ENCODE peak calls at places on chromosome 2, in six cellular contexts. M, N, A, S, K and E are unnamed samples.

GRCh38 chr2:6877402-6878305 is at the start of gene RSAD2:
- DNase-seq in K (no peak), M (peak), S (no peak), A (no peak), N (peak), E (peak)

GRCh38 chr2:150909090-150909489 is 352.6 kb downstream of the RBM43 start:
- DNase-seq in A (no peak), K (no peak), N (no peak), M (no peak), S (no peak), E (no peak)

GRCh38 chr2:163771596-163771995 is 35.8 kb upstream of the FIGN start:
- DNase-seq in M (no peak), S (no peak), A (no peak), K (no peak), N (no peak), E (no peak)

GRCh38 chr2:221715783-221716386 is 143.8 kb upstream of the EPHA4 start:
- DNase-seq in K (no peak), A (no peak), N (no peak), M (no peak), S (no peak), E (no peak)

GRCh38 chr2:207405150-207405549 is 124.6 kb upstream of the CREB1 start:
- DNase-seq in K (no peak), M (no peak), A (no peak), S (no peak), N (no peak), E (no peak)

GRCh38 chr2:240520974-240521350 is 36.8 kb downstream of the ANKMY1 start:
- DNase-seq in N (no peak), A (no peak), M (no peak), S (no peak), K (peak), E (no peak)

GRCh38 chr2:151771599-151772358 is 37.5 kb upstream of the NEB start:
- DNase-seq in S (no peak), M (peak), A (no peak), N (no peak), K (peak), E (peak)

GRCh38 chr2:126720647-126721046 is 64.7 kb downstream of the GYPC start:
- DNase-seq in M (peak), K (no peak), A (no peak), N (no peak), S (no peak), E (no peak)

GRCh38 chr2:237474511-237474911 is 12.5 kb upstream of the MLPH start:
- DNase-seq in K (peak), S (no peak), A (no peak), N (no peak), M (no peak), E (no peak)

GRCh38 chr2:5546176-5546575 is 146.0 kb upstream of the SOX11 start:
- DNase-seq in N (no peak), K (no peak), S (no peak), A (no peak), M (peak), E (no peak)

GRCh38 chr2:109174626-109175349 is 45.8 kb downstream of the SH3RF3 start:
- DNase-seq in K (no peak), S (no peak), A (no peak), M (no peak), N (no peak), E (no peak)

GRCh38 chr2:98897746-98898145 is 38.3 kb downstream of the CRACDL start:
- DNase-seq in S (peak), K (no peak), N (no peak), A (no peak), M (no peak), E (no peak)

GRCh38 chr2:218074031-218074430 is 5.0 kb downstream of the RUFY4 start:
- DNase-seq in N (no peak), A (peak), S (no peak), M (peak), K (no peak), E (no peak)

GRCh38 chr2:151189125-151189524 is 72.5 kb downstream of the RBM43 start:
- DNase-seq in N (peak), A (no peak), M (no peak), K (no peak), S (no peak), E (no peak)

GRCh38 chr2:18178736-18179349 is 300.4 kb downstream of the KCNS3 start:
- DNase-seq in N (peak), A (peak), S (no peak), M (peak), K (no peak), E (peak)

GRCh38 chr2:8627019-8627691 is 54.7 kb upstream of the ID2 start:
- DNase-seq in A (no peak), N (no peak), M (no peak), K (no peak), S (no peak), E (no peak)

GRCh38 chr2:120612931-120613330 is 122.7 kb upstream of the GLI2 start:
- DNase-seq in K (no peak), S (no peak), N (no peak), A (no peak), M (no peak), E (no peak)

GRCh38 chr2:147100406-147101035 is 744.3 kb upstream of the ACVR2A start:
- DNase-seq in M (peak), S (no peak), K (no peak), A (no peak), N (no peak), E (peak)

GRCh38 chr2:74142340-74142739 is 5.4 kb downstream of the BOLA3 start:
- DNase-seq in A (no peak), S (no peak), N (no peak), K (no peak), M (no peak), E (no peak)

DNA sequence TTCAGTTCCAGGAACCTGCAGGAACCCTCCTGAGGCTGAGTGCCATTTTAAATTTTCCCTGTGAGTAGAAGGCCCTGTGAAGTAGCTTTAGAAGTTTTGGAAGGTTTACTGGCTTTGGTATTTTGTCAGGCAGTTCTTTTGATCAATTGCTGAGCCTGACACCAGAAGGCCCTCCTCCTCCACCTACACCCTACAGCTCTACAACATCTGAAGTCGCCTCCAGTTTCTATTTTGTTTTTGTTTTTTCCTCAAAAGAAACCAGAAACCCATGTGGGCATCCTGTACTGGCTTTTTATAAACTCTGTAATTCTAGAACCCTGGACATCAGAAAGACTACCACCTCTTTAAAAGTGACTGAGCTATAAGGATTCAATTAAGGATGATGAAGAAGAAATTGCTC is 153.7 kb downstream of the NRXN1 start:
- DNase-seq in A (no peak), M (no peak), K (no peak), S (no peak), N (no peak), E (no peak)
- TF ChIP-seq CTCF in A (no peak), M (no peak), K (no peak), S (no peak), N (no peak), E (no peak)

DNA sequence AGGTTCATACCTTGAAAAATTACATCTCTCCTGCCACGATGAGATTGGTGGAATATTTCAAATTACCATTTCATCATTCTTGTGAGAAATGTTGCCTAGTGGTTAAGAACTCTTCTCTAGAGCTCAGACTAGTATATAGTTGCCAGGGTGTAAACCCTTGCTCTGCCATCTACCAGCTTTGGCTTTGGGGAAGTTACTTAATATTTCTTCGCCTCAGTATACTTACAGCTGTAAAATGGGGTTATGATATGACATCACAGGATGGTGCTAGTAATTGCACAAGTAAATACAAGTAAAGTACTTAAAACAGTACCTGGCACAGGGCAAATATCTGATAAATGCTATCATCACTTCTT is 1.5 kb downstream of the SPOPL start:
- DNase-seq in M (no peak), S (no peak), A (no peak), N (no peak), K (no peak), E (peak)
- H3K4me3 ChIP-seq in M (peak), S (peak), A (peak), N (peak), K (peak), E (peak)

DNA sequence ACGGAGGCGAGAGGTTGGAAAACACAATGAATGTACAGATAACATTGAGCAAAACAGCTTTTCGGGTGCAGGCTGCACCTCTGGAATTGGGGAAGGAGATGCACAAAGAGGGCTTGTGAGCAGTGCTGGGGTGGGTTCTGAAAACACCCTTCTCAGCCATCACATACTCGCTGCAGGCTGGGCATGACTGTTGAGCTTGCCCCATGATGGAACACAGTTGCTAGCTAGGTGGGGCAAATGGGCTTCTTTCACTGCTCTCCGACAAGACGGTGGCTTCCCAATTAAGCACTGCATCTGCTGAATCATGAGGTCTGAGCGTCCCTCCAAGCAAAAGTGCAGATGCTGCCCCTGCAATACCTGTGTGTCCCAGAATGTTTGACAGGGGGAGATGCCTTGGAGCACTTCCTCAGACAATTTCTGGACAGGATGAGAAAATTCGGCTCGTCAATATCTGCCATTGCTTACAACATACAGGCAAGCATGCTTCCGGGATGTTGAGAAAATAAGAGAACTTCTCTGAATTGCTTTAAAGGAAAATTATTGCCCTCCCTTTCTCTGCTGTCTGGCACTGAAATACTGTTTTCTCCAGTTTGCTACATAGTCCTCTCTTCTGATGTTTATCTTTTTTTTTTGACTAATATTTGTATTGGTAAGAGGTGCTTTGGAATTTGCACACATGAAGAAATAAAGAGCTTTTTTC is 77.3 kb upstream of the SH3BP4 start:
- DNase-seq in K (no peak), A (no peak), S (no peak), N (no peak), M (no peak), E (no peak)
- TF ChIP-seq CTCF in K (no peak), A (no peak), S (no peak), N (no peak), M (no peak), E (no peak)

DNA sequence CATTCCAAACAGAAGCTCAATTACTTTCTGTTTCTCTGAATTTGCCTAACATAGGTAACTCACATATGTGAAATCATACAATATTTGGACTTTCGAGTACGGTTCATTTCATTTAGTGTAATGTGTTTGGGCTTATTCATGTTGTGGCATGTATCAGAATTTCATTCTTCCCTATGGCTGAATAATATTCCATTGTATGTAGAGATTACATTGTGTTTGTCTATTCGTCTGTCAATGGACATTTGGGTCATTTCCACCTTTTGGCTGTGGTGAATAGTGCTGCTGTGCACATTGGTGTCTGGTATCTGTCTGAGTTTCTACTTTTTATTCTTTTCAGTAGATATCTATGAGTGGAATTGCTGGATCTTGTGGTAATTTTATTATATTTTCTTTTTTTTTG is 43.9 kb downstream of the LBH start:
- DNase-seq in S (no peak), N (no peak), K (no peak), M (no peak), A (no peak), E (no peak)
- H3K4me3 ChIP-seq in S (no peak), N (no peak), K (no peak), M (no peak), A (no peak), E (no peak)

DNA sequence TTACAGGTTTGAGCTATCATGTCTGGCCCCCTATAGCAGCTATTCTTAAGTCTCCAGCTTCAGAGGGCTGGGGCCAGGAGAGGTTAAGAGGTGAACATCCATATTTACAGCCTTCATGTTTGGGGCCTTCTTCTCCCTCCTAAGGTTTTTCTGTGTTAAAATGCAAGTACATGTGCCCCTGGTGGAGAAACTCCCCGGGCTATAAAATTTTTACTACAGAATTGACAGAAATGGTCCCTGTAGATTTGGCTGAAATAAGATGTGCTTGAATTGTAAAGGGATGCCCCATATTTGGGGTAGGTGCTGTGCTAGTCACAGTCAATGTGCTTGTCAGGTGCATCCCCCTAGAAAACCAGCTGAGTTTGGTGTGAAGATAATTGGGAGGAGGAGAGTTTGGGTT is 263.3 kb upstream of the CXCR4 start:
- DNase-seq in S (no peak), M (no peak), A (no peak), K (no peak), N (no peak), E (no peak)
- TF ChIP-seq CTCF in S (no peak), M (no peak), A (no peak), K (no peak), N (no peak), E (no peak)

GRCh38 chr2:64092502-64092901 is 51.7 kb downstream of the PELI1 start:
- DNase-seq in M (no peak), N (no peak), K (no peak), S (no peak), A (no peak), E (no peak)
- H3K4me3 ChIP-seq in M (no peak), N (no peak), K (no peak), S (no peak), A (no peak), E (no peak)

GRCh38 chr2:95380280-95380679 is 22.2 kb upstream of the FAHD2A start:
- DNase-seq in A (no peak), S (peak), K (peak), N (no peak), M (no peak), E (no peak)

GRCh38 chr2:95380731-95381130 is 21.8 kb upstream of the FAHD2A start:
- DNase-seq in M (no peak), S (no peak), N (no peak), A (no peak), K (no peak), E (no peak)

GRCh38 chr2:95377724-95378123 is 24.8 kb upstream of the FAHD2A start:
- DNase-seq in N (no peak), A (no peak), K (peak), S (peak), M (no peak), E (no peak)

GRCh38 chr2:95381212-95382127 is 21.0 kb upstream of the FAHD2A start:
- DNase-seq in S (peak), A (no peak), K (peak), N (no peak), M (no peak), E (no peak)

DNA sequence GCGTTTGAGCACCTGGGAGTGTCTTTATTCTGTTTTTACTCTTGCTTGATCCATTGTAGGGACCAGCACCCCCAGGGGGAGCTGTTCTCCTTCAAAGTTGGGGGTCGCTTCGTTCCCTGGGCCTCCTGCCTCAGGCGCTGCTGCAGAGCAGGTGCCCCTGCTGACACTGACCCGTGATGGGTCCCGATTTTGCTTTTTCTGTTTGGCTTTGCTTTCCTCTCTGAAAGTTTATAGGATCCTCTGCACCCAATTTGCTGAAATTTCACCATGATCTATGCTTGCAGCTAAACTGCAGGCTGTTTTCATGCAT is 22.9 kb upstream of the FAHD2A start:
- DNase-seq in N (no peak), S (no peak), K (no peak), A (no peak), M (no peak), E (no peak)
- TF ChIP-seq CTCF in N (no peak), S (peak), K (no peak), A (peak), M (peak), E (no peak)

GRCh38 chr2:123093199-123093598 is 931.9 kb upstream of the CNTNAP5 start:
- DNase-seq in S (no peak), M (no peak), A (no peak), K (no peak), N (no peak), E (no peak)
- H3K4me3 ChIP-seq in S (no peak), M (no peak), A (no peak), K (no peak), N (no peak), E (no peak)